ENCODE peak calls at places on chromosome 16, in six cellular contexts. O is stimulated activated CD8-positive, alpha-beta memory T cell treated with anti-CD3 and anti-CD28 coated beads, Interleukin-7, amount 100 ng/mL, for 1 hour; S is stromal cell of bone marrow; T is HTR-8/SVneo; B is A673; W is stimulated activated CD4-positive, alpha-beta T cell treated with anti-CD3 and anti-CD28 coated beads, TNF-alpha, amount 100 ng/mL, for 48 hours. F is an unnamed sample.

GRCh38 chr16:49755291-49755611 is 100.7 kb downstream of the ZNF423 start:
- DNase-seq in W (no peak), B (peak), O (no peak), T (no peak), S (peak), F (peak)

GRCh38 chr16:23504453-23505179 is 5.7 kb downstream of the GGA2 start:
- DNase-seq in T (peak), W (peak), S (peak), O (peak), B (peak), F (peak)

GRCh38 chr16:27240948-27241531 is 27.5 kb downstream of the NSMCE1 start:
- DNase-seq in B (no peak), S (peak), W (no peak), O (no peak), T (no peak), F (no peak)

GRCh38 chr16:30351586-30352419 is 3.3 kb downstream of the CD2BP2 start:
- DNase-seq in S (peak), W (no peak), O (no peak), T (no peak), B (no peak), F (no peak)

GRCh38 chr16:1338119-1338730 is 4.8 kb downstream of the BAIAP3 start:
- DNase-seq in T (no peak), O (no peak), S (no peak), W (no peak), B (no peak), F (peak)

GRCh38 chr16:89764711-89765201 is 43.4 kb downstream of the ZNF276 start:
- DNase-seq in T (no peak), S (peak), O (peak), B (no peak), W (peak), F (no peak)

GRCh38 chr16:85365120-85365519 is 248.0 kb upstream of the GSE1 start:
- DNase-seq in O (no peak), W (no peak), B (no peak), S (no peak), T (no peak), F (no peak)

GRCh38 chr16:88905563-88905962 is 39.1 kb upstream of the PABPN1L start:
- DNase-seq in O (no peak), B (peak), W (no peak), T (no peak), S (no peak), F (peak)

GRCh38 chr16:55439101-55439690 is 39.8 kb upstream of the MMP2 start:
- DNase-seq in W (no peak), O (no peak), B (no peak), S (no peak), T (no peak), F (no peak)

GRCh38 chr16:2194852-2195315 is 1.5 kb downstream of the CASKIN1 start:
- DNase-seq in S (no peak), W (no peak), B (peak), O (peak), T (peak), F (peak)

GRCh38 chr16:47073223-47074155 is 70.3 kb downstream of the NETO2 start:
- DNase-seq in O (no peak), T (no peak), B (peak), W (no peak), S (no peak), F (no peak)

GRCh38 chr16:68954871-68955635 is 111.7 kb downstream of the TANGO6 start:
- DNase-seq in B (peak), O (no peak), S (no peak), W (no peak), T (no peak), F (no peak)

GRCh38 chr16:2535644-2536021 is 2.2 kb upstream of the PDPK1 start:
- DNase-seq in S (peak), O (no peak), W (no peak), B (no peak), T (no peak), F (no peak)

GRCh38 chr16:85485379-85485778 is 127.7 kb upstream of the GSE1 start:
- DNase-seq in S (no peak), O (no peak), T (no peak), W (no peak), B (no peak), F (no peak)

GRCh38 chr16:85515830-85516397 is 97.2 kb upstream of the GSE1 start:
- DNase-seq in W (no peak), T (no peak), S (no peak), O (no peak), B (no peak), F (no peak)

GRCh38 chr16:31200821-31201510 is 1.6 kb downstream of the PYCARD start:
- DNase-seq in T (no peak), W (peak), O (no peak), S (peak), B (no peak), F (no peak)

GRCh38 chr16:81337097-81337496 is 22.3 kb downstream of the GAN start:
- DNase-seq in W (no peak), T (no peak), S (no peak), B (no peak), O (no peak), F (no peak)

GRCh38 chr16:66058181-66058580 is 308.3 kb upstream of the CDH5 start:
- DNase-seq in B (peak), W (no peak), S (peak), O (no peak), T (no peak), F (no peak)

GRCh38 chr16:57863434-57864160 is 61.3 kb upstream of the KIFC3 start:
- DNase-seq in W (no peak), T (peak), B (peak), O (no peak), S (peak), F (no peak)

GRCh38 chr16:30853758-30854157 is 40.1 kb downstream of the BCL7C start:
- DNase-seq in S (no peak), T (no peak), O (no peak), B (no peak), W (no peak), F (no peak)

GRCh38 chr16:47197536-47198179 is 53.9 kb upstream of the NETO2 start:
- DNase-seq in B (no peak), O (no peak), T (no peak), S (peak), W (no peak), F (no peak)

GRCh38 chr16:888901-889570 is 81.7 kb downstream of the LMF1 start:
- DNase-seq in B (no peak), S (no peak), T (no peak), O (no peak), W (no peak), F (no peak)

GRCh38 chr16:19393226-19394074 is 24.2 kb upstream of the TMC5 start:
- DNase-seq in T (no peak), B (peak), S (no peak), O (no peak), W (no peak), F (no peak)

F was measured in 8988T.